ENCODE peak calls at places on chromosomes 1 and 21, in four cellular contexts. P, F, Q and G are unnamed samples.
A peak's percentile ranks its signal among the peaks of the same experiment; 100 is the strongest.

GRCh38 chr1:93977546-93977945 is 68.3 kb upstream of the GCLM start:
- DNase-seq in P (no peak), F (no peak), Q (no peak), G (no peak)

GRCh38 chr1:163063131-163064059 is 5.8 kb upstream of the RGS4 start:
- DNase-seq in P (no peak), F (no peak), Q (no peak), G (no peak)

GRCh38 chr1:74422379-74423155 is 89.8 kb downstream of the LRRC53 start:
- DNase-seq in P (no peak), F (no peak), Q (no peak), G (no peak)

GRCh38 chr1:217586586-217586985 is 44.3 kb downstream of the GPATCH2 start:
- DNase-seq in P (no peak), F (no peak), Q (no peak), G (no peak)

GRCh38 chr1:47031585-47031984 is 8.1 kb downstream of the CYP4X1 start:
- DNase-seq in P (no peak), F (no peak), Q (no peak), G (no peak)

GRCh38 chr1:84103197-84103992 is 40.7 kb upstream of the PRKACB start:
- DNase-seq in P (peak; percentile 49), F (peak; percentile 65), Q (peak; percentile 34), G (peak; percentile 48)

GRCh38 chr1:223343692-223344091 is 20.3 kb downstream of the SUSD4 start:
- DNase-seq in P (no peak), F (no peak), Q (no peak), G (no peak)

GRCh38 chr1:83996621-83997020 is 2.3 kb downstream of the TTLL7 start:
- DNase-seq in P (peak; percentile 21), F (no peak), Q (no peak), G (no peak)

GRCh38 chr1:245154429-245155185 is at the start of gene KIF26B:
- DNase-seq in P (no peak), F (no peak), Q (peak; percentile 65), G (no peak)

GRCh38 chr1:52002038-52002917 is 11.8 kb upstream of the RAB3B start:
- DNase-seq in P (peak; percentile 70), F (peak; percentile 93), Q (no peak), G (peak; percentile 84)

GRCh38 chr1:26856604-26857469 is 6.1 kb upstream of the SFN start:
- DNase-seq in P (no peak), F (no peak), Q (peak; percentile 31), G (no peak)

GRCh38 chr1:89609781-89610456 is 23.0 kb upstream of the LRRC8C start:
- DNase-seq in P (no peak), F (no peak), Q (no peak), G (no peak)

GRCh38 chr21:37915516-37915915 is 741 bp downstream of the KCNJ6 start:
- DNase-seq in P (no peak), F (no peak), Q (peak; percentile 72), G (no peak)

GRCh38 chr1:68542586-68542985 is 45.7 kb upstream of the DEPDC1 start:
- DNase-seq in P (no peak), F (no peak), Q (no peak), G (no peak)

GRCh38 chr1:39469150-39469549 is 22.3 kb upstream of the BMP8A start:
- DNase-seq in P (no peak), F (no peak), Q (no peak), G (no peak)

GRCh38 chr1:215003686-215004085 is 78.9 kb upstream of the KCNK2 start:
- DNase-seq in P (no peak), F (no peak), Q (no peak), G (no peak)

GRCh38 chr1:172727956-172728603 is 69.2 kb downstream of the FASLG start:
- DNase-seq in P (no peak), F (no peak), Q (no peak), G (no peak)

GRCh38 chr21:35370071-35370470 is 321.0 kb upstream of the RUNX1 start:
- DNase-seq in P (no peak), F (no peak), Q (no peak), G (no peak)

GRCh38 chr1:67564193-67564592 is 120.8 kb upstream of the GADD45A start:
- DNase-seq in P (no peak), F (no peak), Q (no peak), G (no peak)

GRCh38 chr1:45566722-45567121 is 16.1 kb downstream of the AKR1A1 start:
- DNase-seq in P (no peak), F (no peak), Q (no peak), G (no peak)

GRCh38 chr1:70429219-70429618 is 18.2 kb downstream of the CTH start:
- DNase-seq in P (no peak), F (no peak), Q (no peak), G (no peak)

GRCh38 chr1:151701515-151701914 is 15.1 kb downstream of the CELF3 start:
- DNase-seq in P (no peak), F (no peak), Q (no peak), G (no peak)

GRCh38 chr1:58932820-58933598 is 149.2 kb upstream of the JUN start:
- DNase-seq in P (peak; percentile 62), F (peak; percentile 30), Q (no peak), G (peak; percentile 55)

GRCh38 chr1:208526726-208527125 is 282.5 kb upstream of the PLXNA2 start:
- DNase-seq in P (no peak), F (no peak), Q (peak; percentile 21), G (no peak)

GRCh38 chr1:201710632-201711031 is 118.3 kb upstream of the IPO9 start:
- DNase-seq in P (no peak), F (no peak), Q (no peak), G (no peak)

GRCh38 chr21:27423073-27423472 is 456.2 kb upstream of the ADAMTS5 start:
- DNase-seq in P (peak; percentile 82), F (peak; percentile 52), Q (no peak), G (peak; percentile 51)

GRCh38 chr1:201229771-201230635 is 39.4 kb downstream of the IGFN1 start:
- DNase-seq in P (peak; percentile 2), F (peak; percentile 12), Q (no peak), G (no peak)

GRCh38 chr1:47262787-47263413 is 30.9 kb upstream of the TAL1 start:
- DNase-seq in P (no peak), F (peak; percentile 4), Q (peak; percentile 49), G (peak; percentile 14)

GRCh38 chr1:210228158-210228557 is 4.4 kb upstream of the SERTAD4 start:
- DNase-seq in P (no peak), F (no peak), Q (no peak), G (no peak)

GRCh38 chr1:193339396-193339795 is 153.0 kb upstream of the B3GALT2 start:
- DNase-seq in P (no peak), F (no peak), Q (no peak), G (no peak)

GRCh38 chr1:193333166-193333565 is 146.8 kb upstream of the B3GALT2 start:
- DNase-seq in P (no peak), F (no peak), Q (no peak), G (no peak)

GRCh38 chr1:193335797-193336428 is 149.5 kb upstream of the B3GALT2 start:
- DNase-seq in P (peak; percentile 94), F (peak; percentile 37), Q (no peak), G (peak; percentile 27)

GRCh38 chr1:193342811-193343210 is 156.4 kb upstream of the B3GALT2 start:
- DNase-seq in P (no peak), F (no peak), Q (no peak), G (no peak)

DNA sequence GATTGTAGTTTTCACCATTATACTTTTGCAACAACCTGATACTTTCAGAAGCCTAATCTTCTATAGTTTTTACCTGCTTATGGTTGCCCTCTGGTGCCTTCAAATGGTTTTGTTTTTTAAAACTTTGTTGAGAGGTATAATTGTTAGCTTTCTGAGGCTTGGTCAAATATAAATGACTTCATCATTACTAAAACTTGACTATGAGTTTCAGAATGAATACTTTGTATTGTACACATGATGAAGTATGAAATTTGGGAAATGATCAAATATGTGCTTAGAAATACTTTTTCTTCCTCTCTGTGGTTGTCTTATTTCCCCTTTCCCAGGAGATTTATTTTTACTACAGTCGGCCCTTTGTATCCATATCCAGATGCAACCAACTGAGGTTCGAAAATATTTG is 151.8 kb upstream of the B3GALT2 start:
- DNase-seq in P (no peak), F (no peak), Q (no peak), G (no peak)
- TF ChIP-seq CTCF in P (peak; percentile 6), F (no peak), Q (no peak), G (peak; percentile 6)

GRCh38 chr1:2228684-2229031 is 539 bp downstream of the SKI start:
- DNase-seq in P (no peak), F (no peak), Q (no peak), G (no peak)

GRCh38 chr1:2229921-2230700 is 2.0 kb downstream of the SKI start:
- DNase-seq in P (no peak), F (no peak), Q (no peak), G (no peak)

GRCh38 chr1:2228157-2228594 is at the start of gene SKI:
- DNase-seq in P (no peak), F (no peak), Q (no peak), G (no peak)

GRCh38 chr1:2227341-2228156 is 570 bp upstream of the SKI start:
- DNase-seq in P (no peak), F (peak; percentile 82), Q (peak; percentile 96), G (peak; percentile 95)

GRCh38 chr1:2229032-2229920 is 1.2 kb downstream of the SKI start:
- DNase-seq in P (no peak), F (no peak), Q (no peak), G (no peak)
- TF ChIP-seq CTCF in P (peak; percentile 3), F (no peak), Q (peak; percentile 13), G (no peak)

DNA sequence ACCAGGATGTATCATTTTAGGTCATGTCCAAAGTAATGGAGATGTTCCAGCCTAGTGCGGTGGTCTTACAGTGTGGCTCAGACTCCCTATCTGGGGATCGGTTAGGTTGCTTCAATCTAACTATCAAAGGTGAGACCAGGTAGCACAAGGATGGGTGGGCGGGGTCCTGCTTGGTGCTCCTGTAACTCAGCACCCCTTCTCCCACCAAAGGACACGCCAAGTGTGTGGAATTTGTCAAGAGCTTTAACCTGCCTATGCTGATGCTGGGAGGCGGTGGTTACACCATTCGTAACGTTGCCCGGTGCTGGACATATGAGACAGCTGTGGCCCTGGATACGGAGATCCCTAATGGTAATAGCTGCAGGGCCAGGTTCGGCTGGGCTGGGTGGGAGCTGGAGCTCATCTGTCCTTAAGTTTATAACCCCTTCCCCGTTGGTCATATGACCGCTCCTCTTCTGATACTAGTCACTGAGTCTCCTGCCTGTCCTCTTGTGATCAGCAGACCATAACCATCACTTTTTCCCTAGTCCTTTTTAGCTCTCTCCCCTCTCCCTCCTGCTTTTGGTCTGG is 5.4 kb downstream of the MARCKSL1 start:
- DNase-seq in P (no peak), F (no peak), Q (no peak), G (no peak)
- TF ChIP-seq CTCF in P (no peak), F (no peak), Q (no peak), G (no peak)

DNA sequence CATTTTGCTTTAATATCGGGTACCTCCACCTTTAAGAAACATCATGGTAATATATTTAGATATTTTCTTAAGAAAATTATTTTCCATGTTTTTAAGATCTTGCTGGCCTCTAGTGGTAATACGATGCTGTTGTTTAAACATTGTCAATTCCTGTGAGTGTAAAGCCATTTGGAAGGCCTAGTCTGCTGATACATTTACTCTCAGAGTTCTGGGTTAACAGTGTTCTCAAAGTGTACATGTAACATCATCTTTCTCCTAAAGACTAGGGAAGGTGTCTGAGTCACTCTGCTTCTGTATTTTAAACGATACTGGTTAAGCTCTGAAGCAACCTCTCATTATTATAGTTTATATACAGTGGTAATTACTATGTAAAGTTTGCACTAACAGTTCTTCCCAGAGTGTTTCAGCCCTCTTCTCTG is 189.1 kb downstream of the RASAL2 start:
- DNase-seq in P (peak; percentile 24), F (no peak), Q (no peak), G (peak; percentile 28)
- TF ChIP-seq CTCF in P (peak; percentile 35), F (peak; percentile 35), Q (no peak), G (peak; percentile 60)

GRCh38 chr1:117048431-117049133 is 11.5 kb upstream of the TTF2 start:
- DNase-seq in P (no peak), F (no peak), Q (no peak), G (no peak)
- TF ChIP-seq CTCF in P (no peak), F (no peak), Q (no peak), G (no peak)